ENCODE peak calls at places on chromosomes 1 and 21, in eight cellular contexts. K is stimulated activated naive B cell treated with anti-CD40 and anti-IgM and Interleukin-4, amounts not matched to agents 10 μg/mL and 1 μg/mL and 100 μg/mL, for 72 hours; C is ecto neural progenitor cell; X is brain microvascular endothelial cell; L is transverse colon; S is NCI-H1694 treated with DMSO at 0.1 percent for 48 hours; I is NCI-H2081; Q is astrocyte of the cerebellum. P is an unnamed sample.

GRCh38 chr1:10519016-10519417 is 44.3 kb downstream of the PEX14 start:
- DNase-seq in L (no peak), X (no peak), C (no peak), I (peak; percentile 36), Q (no peak), K (no peak), S (no peak), P (no peak)

GRCh38 chr21:41207401-41208388 is 39.7 kb downstream of the BACE2 start:
- DNase-seq in X (peak; percentile 73), S (no peak), L (peak; percentile 46), Q (peak; percentile 52), C (no peak), I (no peak), K (no peak), P (no peak)

GRCh38 chr1:153679337-153680119 is 1.0 kb downstream of the NPR1 start:
- DNase-seq in I (no peak), L (no peak), Q (no peak), X (no peak), C (peak; percentile 68), K (no peak), S (no peak), P (no peak)

GRCh38 chr21:35153671-35154070 is 104.6 kb upstream of the RUNX1 start:
- DNase-seq in I (no peak), Q (no peak), L (no peak), K (no peak), C (no peak), X (peak; percentile 43), S (no peak), P (no peak)

GRCh38 chr1:93661829-93662474 is 19.7 kb downstream of the BCAR3 start:
- DNase-seq in I (no peak), K (no peak), Q (peak; percentile 76), C (peak; percentile 25), S (no peak), X (peak; percentile 75), L (no peak), P (no peak)

GRCh38 chr1:10325521-10325920 is 73.3 kb upstream of the PGD start:
- DNase-seq in X (no peak), Q (no peak), S (no peak), C (no peak), L (no peak), K (no peak), I (no peak), P (no peak)

GRCh38 chr21:39712976-39713375 is 32.0 kb upstream of the IGSF5 start:
- DNase-seq in S (peak; percentile 18), C (no peak), Q (no peak), I (no peak), K (no peak), X (no peak), L (peak; percentile 29), P (no peak)

GRCh38 chr1:34781071-34781843 is at the start of gene GJB3:
- DNase-seq in X (no peak), S (no peak), L (peak; percentile 47), C (no peak), K (no peak), I (no peak), Q (no peak), P (peak; percentile 29)

GRCh38 chr1:167819849-167820683 is 93.9 kb downstream of the ADCY10 start:
- DNase-seq in S (no peak), C (peak; percentile 82), K (peak; percentile 26), Q (peak; percentile 85), X (peak; percentile 95), I (no peak), L (peak; percentile 65), P (peak; percentile 78)

GRCh38 chr21:18499761-18500376 is 96.3 kb upstream of the TMPRSS15 start:
- DNase-seq in I (peak; percentile 54), Q (peak; percentile 41), S (peak; percentile 47), C (peak; percentile 52), X (peak; percentile 44), L (peak; percentile 12), K (peak; percentile 4), P (no peak)

GRCh38 chr1:206963740-206964139 is 6.5 kb downstream of the FCAMR start:
- DNase-seq in L (peak; percentile 66), K (no peak), Q (no peak), I (no peak), S (no peak), X (no peak), C (no peak), P (no peak)

GRCh38 chr1:178702141-178702540 is 22.9 kb upstream of the RALGPS2 start:
- DNase-seq in Q (no peak), K (no peak), X (no peak), I (no peak), L (no peak), C (no peak), S (no peak), P (no peak)

GRCh38 chr1:235883261-235883927 is 16.7 kb upstream of the LYST start:
- DNase-seq in Q (peak; percentile 93), K (no peak), C (no peak), S (peak; percentile 98), I (peak; percentile 93), X (peak; percentile 89), L (peak; percentile 76), P (peak; percentile 74)

GRCh38 chr1:228156941-228157351 is 7.2 kb downstream of the GJC2 start:
- DNase-seq in S (no peak), L (no peak), I (no peak), C (no peak), Q (no peak), K (no peak), X (no peak), P (peak; percentile 69)

GRCh38 chr1:22154063-22154462 is 11.2 kb upstream of the WNT4 start:
- DNase-seq in Q (no peak), K (no peak), I (no peak), L (no peak), C (no peak), X (no peak), S (peak; percentile 8), P (no peak)

GRCh38 chr1:245166471-245166885 is 11.7 kb downstream of the KIF26B start:
- DNase-seq in I (no peak), Q (no peak), K (no peak), C (no peak), S (no peak), L (no peak), X (no peak), P (no peak)

GRCh38 chr1:153793973-153794615 is 18.9 kb downstream of the SLC27A3 start:
- DNase-seq in Q (no peak), L (no peak), C (no peak), X (no peak), K (no peak), I (no peak), S (no peak), P (no peak)

GRCh38 chr1:150601540-150601939 is 22.1 kb upstream of the MCL1 start:
- DNase-seq in C (no peak), X (no peak), K (no peak), S (no peak), I (no peak), L (no peak), Q (no peak), P (no peak)

GRCh38 chr1:21913763-21914162 is 23.3 kb downstream of the HSPG2 start:
- DNase-seq in S (no peak), Q (no peak), L (no peak), C (no peak), I (peak; percentile 32), K (no peak), X (no peak), P (no peak)

GRCh38 chr1:25572708-25573590 is 29.5 kb downstream of the LDLRAP1 start:
- DNase-seq in Q (no peak), X (peak; percentile 53), L (peak; percentile 72), C (peak; percentile 80), K (peak; percentile 29), S (peak; percentile 12), I (no peak), P (no peak)